ENCODE peak calls at places on chromosomes 3 and 15, in five cellular contexts. K is stimulated activated CD4-positive, alpha-beta T cell treated with anti-CD3 and anti-CD28 coated beads, TNF-alpha, amount 100 ng/mL, for 24 hours; T is hepatocyte; E is cardiac fibroblast; Y is AG10803. P is an unnamed sample.

GRCh38 chr3:46480481-46481195 is 15.9 kb upstream of the LTF start:
- DNase-seq in E (no peak), Y (no peak), T (peak; percentile 2), K (no peak), P (no peak)

GRCh38 chr3:171058873-171059603 is 32.5 kb upstream of the SLC2A2 start:
- DNase-seq in Y (no peak), K (no peak), E (no peak), T (no peak), P (no peak)

GRCh38 chr3:184017672-184018423 is at the start of gene ABCC5:
- DNase-seq in E (peak; percentile 91), T (peak; percentile 95), K (peak; percentile 81), Y (peak; percentile 90), P (peak; percentile 99)

GRCh38 chr15:65245096-65245849 is 34.0 kb upstream of the CILP start:
- DNase-seq in E (peak; percentile 69), Y (peak; percentile 44), K (no peak), T (peak; percentile 73), P (peak; percentile 41)

GRCh38 chr15:62391565-62392262 is 226.6 kb upstream of the C2CD4B start:
- DNase-seq in Y (peak; percentile 63), K (peak; percentile 22), E (peak; percentile 60), T (peak; percentile 83), P (peak; percentile 95)

GRCh38 chr3:28916713-28917499 is 364.0 kb upstream of the RBMS3 start:
- DNase-seq in Y (peak; percentile 71), T (peak; percentile 62), K (no peak), E (peak; percentile 86), P (peak; percentile 76)

GRCh38 chr3:63228677-63229076 is 49.4 kb upstream of the SYNPR start:
- DNase-seq in Y (peak; percentile 48), T (peak; percentile 58), E (peak; percentile 57), K (no peak), P (no peak)

GRCh38 chr3:9810846-9811245 is 784 bp downstream of the TTLL3 start:
- DNase-seq in T (no peak), E (no peak), K (no peak), Y (peak; percentile 20), P (peak; percentile 72)

GRCh38 chr15:57149196-57149595 is 227.1 kb upstream of the CGNL1 start:
- DNase-seq in E (peak; percentile 87), K (no peak), Y (peak; percentile 50), T (peak; percentile 16), P (no peak)

GRCh38 chr15:68700395-68701123 is 120.1 kb downstream of the ANP32A start:
- DNase-seq in Y (peak; percentile 59), E (peak; percentile 61), T (peak; percentile 81), K (no peak), P (peak; percentile 97)

GRCh38 chr3:71726106-71726505 is 904 bp upstream of the EIF4E3 start:
- DNase-seq in K (peak; percentile 30), T (no peak), Y (no peak), E (no peak), P (peak; percentile 60)

P was measured in osteoblast.